ENCODE peak calls at places on chromosome 4, in four cellular contexts. K, V, E and G are unnamed samples.

GRCh38 chr4:37481547-37482129 is 204.5 kb downstream of the RELL1 start:
- DNase-seq in V (no peak), K (no peak), E (no peak), G (no peak)

GRCh38 chr4:93788712-93789111 is 39.8 kb upstream of the ATOH1 start:
- DNase-seq in V (no peak), K (no peak), E (no peak), G (peak)

GRCh38 chr4:146916479-146917076 is 29.1 kb downstream of the TTC29 start:
- DNase-seq in V (no peak), K (peak), E (no peak), G (peak)

GRCh38 chr4:182246401-182247205 is 3.4 kb downstream of the TENM3 start:
- DNase-seq in V (no peak), E (no peak), K (no peak), G (no peak)

GRCh38 chr4:165440415-165440882 is 61.6 kb downstream of the CPE start:
- DNase-seq in K (no peak), E (no peak), V (no peak), G (no peak)

GRCh38 chr4:165839615-165840333 is 33.3 kb upstream of the TLL1 start:
- DNase-seq in E (no peak), V (no peak), K (no peak), G (no peak)

GRCh38 chr4:76087007-76087769 is 12.7 kb downstream of the ART3 start:
- DNase-seq in K (peak), E (no peak), V (no peak), G (peak)

GRCh38 chr4:37628977-37629609 is 57.1 kb downstream of the RELL1 start:
- DNase-seq in E (no peak), K (no peak), V (no peak), G (no peak)

GRCh38 chr4:54085284-54085683 is 14.7 kb upstream of the GSX2 start:
- DNase-seq in K (no peak), E (no peak), V (no peak), G (no peak)

GRCh38 chr4:38101563-38101962 is 141.4 kb downstream of the PTTG2 start:
- DNase-seq in K (no peak), E (no peak), V (no peak), G (no peak)

GRCh38 chr4:11565213-11565612 is 136.5 kb upstream of the HS3ST1 start:
- DNase-seq in V (no peak), E (no peak), K (no peak), G (no peak)

GRCh38 chr4:4269856-4270255 is 20.1 kb downstream of the LYAR start:
- DNase-seq in E (peak), V (peak), K (no peak), G (no peak)

GRCh38 chr4:82774711-82775171 is 23.9 kb downstream of the SCD5 start:
- DNase-seq in K (no peak), V (no peak), E (no peak), G (no peak)

GRCh38 chr4:123941306-123941705 is 544.7 kb downstream of the SPRY1 start:
- DNase-seq in V (no peak), E (no peak), K (no peak), G (no peak)

GRCh38 chr4:61406677-61407076 is 206.6 kb downstream of the ADGRL3 start:
- DNase-seq in V (no peak), E (no peak), K (no peak), G (no peak)

GRCh38 chr4:173418636-173419035 is 19.7 kb upstream of the SCRG1 start:
- DNase-seq in K (no peak), E (no peak), V (no peak), G (no peak)

GRCh38 chr4:78517050-78517652 is 34.4 kb upstream of the ANXA3 start:
- DNase-seq in E (no peak), K (no peak), V (no peak), G (peak)

GRCh38 chr4:138891610-138892009 is 124.0 kb upstream of the NOCT start:
- DNase-seq in K (no peak), V (no peak), E (no peak), G (no peak)

GRCh38 chr4:23392860-23393458 is 496.9 kb downstream of the PPARGC1A start:
- DNase-seq in V (no peak), E (no peak), K (no peak), G (no peak)

GRCh38 chr4:128979934-128980333 is 113.4 kb downstream of the SCLT1 start:
- DNase-seq in V (no peak), E (no peak), K (no peak), G (no peak)

GRCh38 chr4:74537459-74537858 is 92.5 kb downstream of the AREG start:
- DNase-seq in E (no peak), K (no peak), V (no peak), G (no peak)

GRCh38 chr4:125522992-125523391 is 208.2 kb downstream of the FAT4 start:
- DNase-seq in V (no peak), E (no peak), K (no peak), G (no peak)

GRCh38 chr4:126778348-126778747 is 854.4 kb upstream of the INTU start:
- DNase-seq in V (no peak), K (no peak), E (no peak), G (no peak)

GRCh38 chr4:6747690-6748068 is 31.7 kb downstream of the BLOC1S4 start:
- DNase-seq in E (no peak), V (no peak), K (no peak), G (no peak)

GRCh38 chr4:107600456-107600855 is 119.6 kb downstream of the PAPSS1 start:
- DNase-seq in V (no peak), E (no peak), K (no peak), G (no peak)

GRCh38 chr4:41144812-41145211 is 69.5 kb downstream of the APBB2 start:
- DNase-seq in K (no peak), V (no peak), E (no peak), G (no peak)